ENCODE peak calls at places on chromosomes 3 and 15, in seven cellular contexts. U is heart left ventricle; K is CD8-positive, alpha-beta memory T cell; Z is esophagus muscularis mucosa; J is neural progenitor cell; Y is right cardiac atrium; S is spleen. W is an unnamed sample.

GRCh38 chr3:10531031-10531430 is 25.6 kb upstream of the ATP2B2 start:
- DNase-seq in K (no peak), S (no peak), Z (no peak), J (no peak), Y (no peak), U (no peak), W (peak; percentile 54)

GRCh38 chr3:64440498-64440897 is 215.2 kb upstream of the PRICKLE2 start:
- DNase-seq in U (no peak), Z (no peak), K (no peak), J (no peak), S (no peak), Y (no peak), W (no peak)

GRCh38 chr15:85582719-85583089 is 202.3 kb downstream of the AKAP13 start:
- DNase-seq in K (peak; percentile 40), U (peak; percentile 82), Z (no peak), S (peak; percentile 91), Y (peak; percentile 68), J (no peak), W (no peak)

GRCh38 chr3:61618871-61619270 is 57.5 kb downstream of the PTPRG start:
- DNase-seq in J (no peak), K (no peak), Y (no peak), S (no peak), U (no peak), Z (no peak), W (no peak)

GRCh38 chr3:107684431-107684925 is 161.7 kb downstream of the BBX start:
- DNase-seq in J (no peak), Z (no peak), Y (no peak), U (no peak), K (no peak), S (no peak), W (no peak)

GRCh38 chr15:63870403-63871209 is 36.9 kb upstream of the HERC1 start:
- DNase-seq in U (peak; percentile 61), K (no peak), S (no peak), Y (peak; percentile 40), J (peak; percentile 90), Z (no peak), W (no peak)

GRCh38 chr3:160150066-160150465 is 75.2 kb upstream of the C3orf80 start:
- DNase-seq in K (no peak), U (no peak), J (no peak), Z (no peak), Y (peak; percentile 46), S (no peak), W (no peak)

GRCh38 chr3:46393011-46393410 is 13.9 kb downstream of the CCR5AS start:
- DNase-seq in K (no peak), J (no peak), Z (no peak), U (no peak), S (no peak), Y (no peak), W (no peak)

GRCh38 chr3:23966308-23966707 is 21.2 kb downstream of the NR1D2 start:
- DNase-seq in Y (no peak), K (no peak), U (no peak), Z (no peak), S (no peak), J (no peak), W (no peak)

GRCh38 chr15:50487287-50487686 is 59.2 kb downstream of the USP50 start:
- DNase-seq in K (no peak), J (no peak), S (no peak), Z (no peak), U (no peak), Y (no peak), W (no peak)

GRCh38 chr3:12545473-12545791 is at the start of gene MKRN2OS:
- DNase-seq in J (peak; percentile 67), Y (no peak), U (no peak), K (no peak), S (no peak), Z (no peak), W (no peak)

GRCh38 chr3:156978471-156978961 is 152.4 kb downstream of the LEKR1 start:
- DNase-seq in Z (no peak), K (no peak), J (no peak), S (no peak), U (no peak), Y (no peak), W (no peak)

GRCh38 chr3:52831500-52832301 is 1.2 kb upstream of the ITIH4 start:
- DNase-seq in U (peak; percentile 68), Z (no peak), Y (peak; percentile 58), S (peak; percentile 62), J (no peak), K (no peak), W (no peak)

GRCh38 chr15:92170897-92171296 is 222.8 kb upstream of the ST8SIA2 start:
- DNase-seq in K (no peak), Z (no peak), U (no peak), Y (no peak), J (no peak), S (no peak), W (no peak)

GRCh38 chr3:100384735-100385134 is 16.2 kb downstream of the TOMM70 start:
- DNase-seq in Z (no peak), J (no peak), S (no peak), U (no peak), K (no peak), Y (no peak), W (no peak)

GRCh38 chr3:174855002-174855401 is 4.1 kb upstream of the NAALADL2 start:
- DNase-seq in J (no peak), U (no peak), Z (no peak), S (no peak), K (no peak), Y (no peak), W (no peak)

GRCh38 chr3:9033867-9034266 is 70.6 kb upstream of the RAD18 start:
- DNase-seq in J (no peak), S (no peak), Y (no peak), K (no peak), U (no peak), Z (no peak), W (no peak)

GRCh38 chr3:98114264-98114663 is 16.3 kb upstream of the OR5H1 start:
- DNase-seq in U (no peak), K (no peak), J (no peak), S (no peak), Y (no peak), Z (no peak), W (no peak)

GRCh38 chr3:72482589-72483249 is 365.5 kb downstream of the SHQ1 start:
- DNase-seq in S (no peak), J (no peak), K (peak; percentile 31), Z (peak; percentile 96), Y (peak; percentile 72), U (peak; percentile 74), W (no peak)

GRCh38 chr3:134249935-134250716 is 533 bp downstream of the RYK start:
- DNase-seq in U (peak; percentile 66), K (peak; percentile 42), Y (peak; percentile 65), J (peak; percentile 79), Z (no peak), S (peak; percentile 93), W (no peak)

DNA sequence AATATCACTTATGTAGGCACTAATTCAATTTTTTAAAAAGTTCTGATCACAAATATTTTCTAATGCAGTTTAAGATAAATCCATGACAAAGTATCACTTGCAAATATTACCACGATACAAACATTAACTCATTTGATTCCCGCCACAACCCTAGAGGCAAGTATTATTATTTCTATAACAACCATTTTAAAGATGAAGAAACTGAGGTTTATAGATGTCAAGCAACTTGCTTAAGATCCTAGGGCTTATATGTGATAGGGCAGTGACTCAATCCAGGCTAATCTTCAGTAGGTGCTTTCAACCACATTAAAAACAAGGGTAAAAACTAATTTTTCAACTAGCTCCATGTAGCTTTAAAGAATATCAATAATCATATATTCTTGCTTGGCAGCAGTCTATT is 1.7 kb downstream of the DYNC1LI1 start:
- DNase-seq in K (no peak), S (no peak), Y (no peak), U (no peak), J (no peak), Z (no peak), W (no peak)
- H3K4me3 ChIP-seq in K (no peak overlapping the region), S (peak overlapping the region; percentile 93), Y (peak overlapping the region; percentile 89), U (peak overlapping the region; percentile 99), J (peak overlapping the region; percentile 93), Z (peak overlapping the region; percentile 100), W (no peak overlapping the region)

DNA sequence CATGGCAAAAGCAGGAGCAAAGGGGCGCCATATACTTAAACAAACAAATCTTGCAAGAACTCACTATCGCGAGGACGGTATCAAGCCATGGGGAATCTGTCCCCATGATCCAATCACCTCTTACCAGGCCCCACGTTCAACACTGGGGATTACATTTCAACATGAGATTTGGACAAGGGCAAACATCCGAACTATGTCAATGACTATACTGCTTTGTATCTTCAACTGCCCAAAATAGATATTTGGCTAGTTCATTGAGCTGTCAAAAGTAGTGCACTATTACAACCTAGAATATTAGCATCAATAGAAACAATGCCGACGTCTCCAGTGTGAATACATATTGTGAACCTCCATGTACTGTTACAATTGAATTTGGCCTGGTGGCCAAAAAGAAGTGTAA is 760.4 kb downstream of the MCTP2 start:
- DNase-seq in S (no peak), K (no peak), U (no peak), Z (no peak), Y (no peak), J (no peak), W (no peak)
- H3K9me3 ChIP-seq in S (peaks cover 16% of the 10 kb centered on the region), K (no peaks in the 10 kb centered on the region), U (no peaks in the 10 kb centered on the region), Z (no peaks in the 10 kb centered on the region), Y (no peaks in the 10 kb centered on the region), J (no peaks in the 10 kb centered on the region), W (no peaks in the 10 kb centered on the region)

GRCh38 chr3:76099956-76100355 is 314.6 kb upstream of the ZNF717 start:
- DNase-seq in J (no peak), Z (no peak), U (no peak), K (no peak), S (no peak), Y (no peak), W (no peak)

GRCh38 chr3:76097588-76097975 is 312.2 kb upstream of the ZNF717 start:
- DNase-seq in U (no peak), Z (no peak), S (no peak), J (no peak), K (no peak), Y (no peak), W (no peak)

GRCh38 chr3:76096836-76097587 is 311.7 kb upstream of the ZNF717 start:
- DNase-seq in U (no peak), J (no peak), Z (no peak), Y (no peak), K (no peak), S (no peak), W (no peak)

DNA sequence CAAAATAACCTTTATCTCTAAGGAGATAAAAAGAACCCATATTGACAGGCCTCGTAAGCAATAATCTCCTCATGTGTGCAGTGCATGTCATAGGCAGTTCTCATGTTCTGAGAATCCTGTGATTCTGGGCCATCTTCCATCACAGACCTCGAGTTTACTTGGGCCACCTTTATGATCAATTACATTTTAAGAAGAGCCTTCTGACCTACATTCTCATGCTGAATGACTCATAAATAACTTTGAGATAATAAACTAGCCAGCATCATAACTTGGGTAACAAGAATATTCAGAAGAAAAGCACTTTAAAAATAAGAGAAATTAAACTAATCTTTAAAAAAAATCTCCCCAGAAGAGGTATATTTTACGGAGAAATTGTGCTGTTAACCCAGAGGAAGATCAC is 310.7 kb upstream of the ZNF717 start:
- DNase-seq in J (no peak), Y (no peak), K (no peak), U (no peak), Z (no peak), S (no peak), W (no peak)
- H3K4me3 ChIP-seq in J (no peak overlapping the region), Y (no peak overlapping the region), K (no peak overlapping the region), U (no peak overlapping the region), Z (no peak overlapping the region), S (no peak overlapping the region), W (no peak overlapping the region)

DNA sequence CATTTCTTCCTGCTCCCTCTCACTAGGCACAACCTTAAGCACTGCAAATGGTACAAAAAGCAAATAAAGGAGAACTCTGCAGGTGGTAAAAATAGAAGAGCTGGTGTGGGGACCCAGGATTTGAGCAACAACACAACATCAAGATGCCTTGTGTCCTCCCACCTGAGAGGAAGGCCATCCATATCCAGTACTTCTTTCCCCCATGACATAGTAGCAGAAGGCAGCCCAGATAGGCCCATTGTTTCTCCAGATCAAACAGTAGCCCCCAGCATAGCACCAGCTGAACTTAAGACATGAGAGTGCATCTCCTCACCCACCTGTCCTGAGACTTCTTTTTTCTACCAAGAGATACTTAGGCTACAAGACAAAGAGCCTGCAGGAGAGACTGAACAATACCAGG is 180.5 kb downstream of the GOLGA6L6 start:
- DNase-seq in K (no peak), Y (no peak), S (no peak), U (no peak), J (no peak), Z (no peak), W (no peak)
- H3K9me3 ChIP-seq in K (no peaks in the 10 kb centered on the region), Y (peaks cover 4% of the 10 kb centered on the region), S (no peaks in the 10 kb centered on the region), U (no peaks in the 10 kb centered on the region), J (peaks cover 79% of the 10 kb centered on the region), Z (no peaks in the 10 kb centered on the region), W (no peaks in the 10 kb centered on the region)